ENCODE peak calls at places on chromosomes 4 and X, in ten cellular contexts. S is body of pancreas; F is GDM1; V is activated CD4-positive, alpha-beta T cell treated with anti-CD3 and anti-CD28 coated beads, Interleukin-2, amount 50 U/mL, for 24 hours; O is CD14-positive monocyte; W is NCI-H460; X is globus pallidus; K is progenitor cell of endocrine pancreas; G is T-helper 2 cell; E is astrocyte of the spinal cord. R is an unnamed sample.
A peak's percentile ranks its signal among the peaks of the same experiment; 100 is the strongest.

GRCh38 chr4:41506071-41506470 is 31.9 kb upstream of the LIMCH1 start:
- DNase-seq in V (no peak), E (no peak), K (no peak), W (peak; percentile 90), O (no peak), G (no peak), X (no peak), S (no peak), F (no peak), R (no peak)

GRCh38 chr4:67939195-67939594 is 24.1 kb downstream of the TMPRSS11A start:
- DNase-seq in G (no peak), E (no peak), V (no peak), F (no peak), X (no peak), K (no peak), S (no peak), O (no peak), W (no peak), R (no peak)

GRCh38 chr4:62709618-62710252 is 1509.6 kb downstream of the ADGRL3 start:
- DNase-seq in F (peak; percentile 2), G (no peak), W (peak; percentile 27), V (no peak), E (peak; percentile 43), X (peak; percentile 75), O (no peak), K (no peak), S (no peak), R (no peak)

GRCh38 chr4:185127021-185127925 is 15.8 kb upstream of the SLC25A4 start:
- DNase-seq in V (no peak), O (no peak), S (peak; percentile 49), G (no peak), F (no peak), W (no peak), E (no peak), K (peak; percentile 23), X (no peak), R (no peak)

GRCh38 chr4:47209833-47210232 is 178.5 kb downstream of the GABRB1 start:
- DNase-seq in S (no peak), E (peak; percentile 82), V (no peak), K (no peak), O (no peak), W (no peak), G (no peak), F (no peak), X (no peak), R (no peak)

GRCh38 chr4:162865102-162865501 is 301.6 kb downstream of the NAF1 start:
- DNase-seq in E (no peak), O (no peak), F (no peak), S (no peak), W (no peak), G (no peak), X (no peak), K (no peak), V (no peak), R (no peak)

GRCh38 chrX:115940348-115940747 is 230.2 kb upstream of the AGTR2 start:
- DNase-seq in K (no peak), G (no peak), F (no peak), X (no peak), W (no peak), O (no peak), E (no peak), S (no peak), V (no peak), R (no peak)

GRCh38 chrX:107470198-107470597 is 20.7 kb downstream of the FRMPD3 start:
- DNase-seq in G (no peak), E (no peak), V (no peak), O (no peak), K (no peak), W (no peak), X (no peak), F (no peak), S (no peak), R (no peak)

GRCh38 chrX:17824980-17825379 is 36.1 kb downstream of the RAI2 start:
- DNase-seq in K (no peak), W (no peak), E (peak; percentile 55), X (no peak), F (no peak), G (no peak), V (no peak), S (no peak), O (no peak), R (no peak)

GRCh38 chr4:80183196-80184052 is 13.9 kb upstream of the PRDM8 start:
- DNase-seq in S (no peak), X (no peak), E (no peak), K (no peak), V (no peak), O (no peak), G (no peak), W (no peak), F (peak; percentile 65), R (peak; percentile 52)

GRCh38 chrX:73987166-73987565 is 316.8 kb upstream of the ZCCHC13 start:
- DNase-seq in E (no peak), G (no peak), F (no peak), X (no peak), W (no peak), S (no peak), V (no peak), K (no peak), O (no peak), R (no peak)